ENCODE peak calls at places on chromosome 22, in five cellular contexts. W is mucosa of descending colon, M is HAP-1, H is ovary, O is heart right ventricle. L is an unnamed sample.

GRCh38 chr22:49150801-49151221 is 676.9 kb downstream of the BRD1 start:
- DNase-seq in M (no peak), H (no peak), O (no peak), W (no peak), L (no peak)

GRCh38 chr22:49418341-49418894 is 409.3 kb downstream of the BRD1 start:
- DNase-seq in H (no peak), M (no peak), W (no peak), O (no peak), L (no peak)

GRCh38 chr22:41009222-41009948 is 58.2 kb downstream of the RBX1 start:
- DNase-seq in H (no peak), O (no peak), W (peak), M (no peak), L (no peak)

GRCh38 chr22:44256860-44257560 is 55.7 kb downstream of the SHISAL1 start:
- DNase-seq in H (no peak), O (no peak), M (no peak), W (no peak), L (no peak)

GRCh38 chr22:22050141-22050775 is 67.7 kb upstream of the TOP3B start:
- DNase-seq in H (no peak), O (no peak), W (no peak), M (no peak), L (no peak)

GRCh38 chr22:35375031-35375430 is 5.9 kb upstream of the HMOX1 start:
- DNase-seq in M (no peak), W (no peak), H (no peak), O (no peak), L (no peak)

GRCh38 chr22:29914165-29914564 is 31.2 kb downstream of the MTMR3 start:
- DNase-seq in H (no peak), M (peak), O (no peak), W (no peak), L (no peak)

GRCh38 chr22:29041408-29041807 is 20.2 kb downstream of the C22orf31 start:
- DNase-seq in W (no peak), O (no peak), M (no peak), H (no peak), L (no peak)

GRCh38 chr22:46084376-46084775 is 66.0 kb upstream of the PPARA start:
- DNase-seq in M (no peak), H (peak), W (no peak), O (peak), L (no peak)

GRCh38 chr22:42610211-42610610 is 4.5 kb downstream of the POLDIP3 start:
- DNase-seq in W (no peak), M (no peak), O (no peak), H (peak), L (no peak)

GRCh38 chr22:29517215-29517908 is 36.2 kb downstream of the THOC5 start:
- DNase-seq in W (no peak), H (no peak), M (no peak), O (no peak), L (peak)

GRCh38 chr22:29014773-29015172 is 46.9 kb downstream of the C22orf31 start:
- DNase-seq in W (no peak), O (no peak), H (no peak), M (no peak), L (no peak)

GRCh38 chr22:46066691-46067090 is 83.6 kb upstream of the PPARA start:
- DNase-seq in O (peak), H (peak), W (peak), M (peak), L (peak)

GRCh38 chr22:19808873-19809478 is 45.7 kb downstream of the GNB1L start:
- DNase-seq in M (no peak), O (peak), H (no peak), W (no peak), L (no peak)

GRCh38 chr22:29820941-29821789 is 16.9 kb downstream of the ASCC2 start:
- DNase-seq in M (no peak), H (peak), O (peak), W (peak), L (peak)

GRCh38 chr22:40076702-40077645 is 82.2 kb downstream of the FAM83F start:
- DNase-seq in H (no peak), W (no peak), O (no peak), M (no peak), L (no peak)

GRCh38 chr22:47568700-47569099 is 806.2 kb downstream of the TBC1D22A start:
- DNase-seq in M (no peak), H (no peak), W (no peak), O (no peak), L (no peak)

GRCh38 chr22:27990879-27991278 is 71.8 kb upstream of the PITPNB start:
- DNase-seq in M (peak), W (no peak), O (peak), H (peak), L (no peak)

GRCh38 chr22:17257578-17257977 is 38.3 kb upstream of the ADA2 start:
- DNase-seq in O (no peak), W (no peak), H (no peak), M (no peak), L (no peak)
- H3K4me3 ChIP-seq in O (no peak), W (no peak), H (no peak), M (no peak), L (no peak)

DNA sequence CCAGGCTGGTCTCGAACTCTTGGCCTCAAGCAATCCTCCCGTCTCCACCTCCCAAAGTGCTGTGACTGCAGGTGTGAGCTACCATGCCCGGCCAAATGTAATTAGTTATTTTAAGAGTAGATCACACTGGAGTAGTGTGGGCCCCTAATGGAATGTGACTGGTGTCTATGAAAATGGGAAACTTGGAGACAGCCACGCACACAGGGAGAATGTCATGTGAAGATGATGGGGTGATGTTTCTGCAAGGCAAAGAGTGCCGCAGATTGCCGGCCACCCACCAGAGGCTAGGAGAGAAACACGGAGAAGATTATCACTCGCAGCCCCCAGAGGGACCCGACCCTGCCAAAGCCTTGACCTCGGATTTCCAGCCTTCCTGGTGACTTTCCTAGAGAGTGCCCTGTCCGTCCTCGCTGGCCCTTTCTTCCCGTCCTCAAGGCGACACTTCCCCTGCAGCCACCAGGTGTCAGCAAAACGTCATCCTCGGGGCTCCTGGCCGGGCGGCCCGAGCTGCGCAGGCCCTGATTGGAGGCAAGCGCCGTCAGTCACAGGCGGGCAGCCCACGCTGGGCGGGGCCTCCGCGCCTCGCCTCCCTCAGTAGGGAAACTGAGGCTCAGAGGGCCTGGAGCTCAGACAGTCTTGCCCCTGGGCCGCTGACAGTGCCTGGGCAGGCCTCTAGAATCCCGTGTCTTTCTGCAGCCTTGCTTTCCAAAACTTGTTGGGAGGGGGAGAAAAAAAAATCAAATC is 16.3 kb downstream of the CRYBB2 start:
- DNase-seq in O (peak), M (peak), H (peak), W (peak), L (peak)
- H3K4me3 ChIP-seq in O (no peak), M (peak), H (no peak), W (no peak), L (peak)

DNA sequence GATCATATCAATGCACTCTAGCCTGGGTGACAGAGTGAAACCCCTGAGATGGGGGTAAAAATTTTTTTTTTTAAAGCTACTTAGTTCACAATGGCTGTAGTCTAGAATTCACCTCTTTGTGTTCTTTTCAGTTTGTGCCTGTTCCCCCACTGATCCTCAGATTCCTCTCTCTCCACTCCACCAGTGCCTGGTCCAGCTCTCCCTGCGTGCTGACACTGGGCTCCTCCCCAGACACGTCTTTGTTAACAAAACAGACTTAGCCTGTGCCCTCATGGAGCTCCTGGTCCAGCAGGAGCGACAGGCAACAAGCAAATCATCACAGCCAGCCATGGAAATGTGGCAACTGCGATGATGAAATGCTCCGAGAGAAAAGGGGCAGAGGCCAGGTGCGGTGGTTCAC is 34.0 kb downstream of the IFT27 start:
- DNase-seq in O (no peak), W (no peak), M (no peak), H (no peak), L (no peak)
- H3K4me3 ChIP-seq in O (no peak), W (no peak), M (no peak), H (no peak), L (no peak)

GRCh38 chr22:16603448-16603768 is 10.8 kb upstream of the CCT8L2 start:
- DNase-seq in O (no peak), W (no peak), M (peak), H (no peak), L (no peak)

GRCh38 chr22:16609548-16610261 is 17.1 kb upstream of the CCT8L2 start:
- DNase-seq in O (no peak), H (no peak), W (no peak), M (no peak), L (no peak)

GRCh38 chr22:16608931-16609330 is 16.3 kb upstream of the CCT8L2 start:
- DNase-seq in H (no peak), O (no peak), M (no peak), W (no peak), L (no peak)
- H3K4me3 ChIP-seq in H (no peak), O (peak), M (no peak), W (no peak), L (no peak)